ENCODE peak calls at places on chromosome 17, in six cellular contexts. L is OCI-LY7, F is K562, C is MM.1S, Q is H1, K is neural progenitor cell. J is an unnamed sample. For H3K79me2, the result is how much of the 10 kb centered on the place peaks cover.

GRCh38 chr17:49987681-49988441 is 7.2 kb downstream of the DLX3 start:
- DNase-seq in Q (no peak), L (no peak), K (peak), C (no peak), F (no peak), J (no peak)

GRCh38 chr17:64534187-64534586 is 27.4 kb downstream of the CEP95 start:
- DNase-seq in Q (no peak), F (peak), C (no peak), L (peak), K (no peak), J (no peak)

GRCh38 chr17:1787301-1787902 is 25.5 kb downstream of the SERPINF1 start:
- DNase-seq in K (no peak), C (no peak), L (no peak), F (no peak), Q (no peak), J (no peak)

GRCh38 chr17:63998721-63999679 is 849 bp downstream of the PRR29 start:
- DNase-seq in C (peak), K (peak), Q (no peak), L (no peak), F (peak), J (no peak)

GRCh38 chr17:42072323-42073187 is 22.2 kb upstream of the C17orf113 start:
- DNase-seq in K (peak), Q (no peak), C (no peak), L (peak), F (peak), J (no peak)

GRCh38 chr17:82848022-82848592 is 8.3 kb upstream of the ZNF750 start:
- DNase-seq in F (no peak), L (no peak), Q (no peak), K (no peak), C (no peak), J (peak)

GRCh38 chr17:82893779-82894178 is 54.0 kb upstream of the ZNF750 start:
- DNase-seq in K (no peak), Q (no peak), F (no peak), C (no peak), L (no peak), J (no peak)

GRCh38 chr17:28907709-28908475 is 5.0 kb upstream of the DHRS13 start:
- DNase-seq in F (no peak), C (no peak), K (no peak), Q (no peak), L (no peak), J (no peak)

GRCh38 chr17:55743103-55743679 is 7.7 kb upstream of the PCTP start:
- DNase-seq in F (peak), L (no peak), C (no peak), K (no peak), Q (no peak), J (no peak)

GRCh38 chr17:37834168-37834567 is 89.3 kb upstream of the HNF1B start:
- DNase-seq in F (no peak), C (no peak), L (no peak), Q (no peak), K (no peak), J (no peak)
- H3K79me2 ChIP-seq in F (under half), C (under half), L (under half), Q (under half), K (under half), J (under half)

GRCh38 chr17:149231-149630 is 11.9 kb downstream of the SCGB1C2 start:
- DNase-seq in Q (no peak), F (no peak), K (no peak), C (no peak), L (no peak), J (no peak)
- H3K79me2 ChIP-seq in Q (under half), F (under half), K (under half), C (under half), L (under half), J (under half)

GRCh38 chr17:44807093-44807816 is 22.8 kb downstream of the GJC1 start:
- DNase-seq in K (no peak), Q (no peak), C (peak), F (no peak), L (no peak), J (no peak)
- H3K79me2 ChIP-seq in K (half or more), Q (under half), C (under half), F (under half), L (under half), J (half or more)

DNA sequence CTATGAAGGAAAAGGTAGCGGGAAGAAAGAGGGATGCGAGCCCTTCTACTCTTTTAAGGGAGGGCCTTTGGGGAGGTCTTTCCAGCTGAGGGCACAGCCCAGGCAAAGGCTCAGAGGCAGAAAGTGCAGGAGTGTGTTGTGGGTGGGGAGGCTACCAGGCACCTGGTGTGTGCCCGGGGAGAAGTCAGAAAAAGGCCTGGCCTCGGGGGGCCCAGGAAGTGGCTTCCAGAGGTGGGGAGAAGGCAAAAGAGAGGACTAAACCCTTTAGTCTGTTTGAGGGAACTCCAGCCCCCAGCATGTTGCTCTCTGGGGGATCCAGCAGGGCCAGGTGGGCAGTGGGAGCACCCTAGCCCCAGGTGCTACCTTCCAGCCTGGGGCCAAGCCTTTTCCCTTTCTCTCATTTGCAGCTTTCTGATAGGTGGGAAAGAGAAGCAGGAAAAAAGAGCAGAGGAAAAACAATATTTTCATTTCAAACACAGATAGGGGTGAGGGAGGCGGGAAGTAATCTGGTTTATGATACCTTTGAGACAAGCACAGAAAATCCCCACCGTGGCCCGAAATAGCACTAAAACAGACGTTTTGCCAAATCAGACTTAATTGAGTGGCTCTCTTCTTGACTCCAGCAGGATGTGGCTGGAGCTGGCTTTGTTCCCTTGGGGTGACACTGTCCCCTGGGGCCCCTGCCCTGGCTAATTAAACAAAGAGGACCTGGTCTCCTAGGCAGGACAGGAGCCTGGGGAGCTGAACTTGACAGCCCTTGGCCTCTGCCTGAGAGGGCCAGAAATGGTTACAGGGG is 10.4 kb downstream of the RAI1 start:
- DNase-seq in Q (no peak), L (peak), C (no peak), K (no peak), F (no peak), J (peak)
- H3K79me2 ChIP-seq in Q (under half), L (half or more), C (half or more), K (half or more), F (half or more), J (half or more)

GRCh38 chr17:4861052-4861451 is 27.9 kb downstream of the MINK1 start:
- DNase-seq in L (no peak), F (no peak), K (no peak), C (no peak), Q (no peak), J (no peak)
- H3K79me2 ChIP-seq in L (under half), F (under half), K (under half), C (under half), Q (under half), J (under half)

GRCh38 chr17:80569936-80570335 is 25.3 kb downstream of the RPTOR start:
- DNase-seq in Q (no peak), C (no peak), F (no peak), L (no peak), K (no peak), J (no peak)

GRCh38 chr17:80577876-80578275 is 33.2 kb downstream of the RPTOR start:
- DNase-seq in C (no peak), L (no peak), F (peak), Q (no peak), K (no peak), J (no peak)

GRCh38 chr17:80574496-80574895 is 29.9 kb downstream of the RPTOR start:
- DNase-seq in C (no peak), F (no peak), K (no peak), Q (no peak), L (no peak), J (no peak)

GRCh38 chr17:80575057-80575875 is 30.6 kb downstream of the RPTOR start:
- DNase-seq in F (peak), K (peak), L (peak), Q (peak), C (peak), J (peak)
- H3K79me2 ChIP-seq in F (half or more), K (under half), L (half or more), Q (under half), C (half or more), J (half or more)

J was measured in DND-41.